ENCODE peak calls at places on chromosome 12, in seven cellular contexts. D is HT-29; Z is cardiac muscle cell; C is CD4-positive, CD25-positive, alpha-beta regulatory T cell; K is GM23248; G is neural crest cell; M is NCI-H2081 treated with DMSO at 0.1 percent for 48 hours. A is an unnamed sample.
A peak's percentile ranks its signal among the peaks of the same experiment; 100 is the strongest.

GRCh38 chr12:2336409-2336829 is 283.6 kb downstream of the CACNA1C start:
- DNase-seq in D (peak; percentile 56), Z (peak; percentile 69), C (no peak), K (peak; percentile 96), G (no peak), M (no peak), A (no peak)

GRCh38 chr12:118330421-118331018 is 42.2 kb downstream of the TAOK3 start:
- DNase-seq in D (no peak), Z (no peak), C (no peak), K (no peak), G (no peak), M (no peak), A (peak; percentile 40)

GRCh38 chr12:107631715-107632114 is 53.9 kb upstream of the PWP1 start:
- DNase-seq in D (no peak), Z (no peak), C (no peak), K (no peak), G (no peak), M (no peak), A (no peak)

GRCh38 chr12:6460751-6461371 is 9.0 kb downstream of the TAPBPL start:
- DNase-seq in D (no peak), Z (no peak), C (no peak), K (no peak), G (no peak), M (no peak), A (no peak)

GRCh38 chr12:58774731-58775130 is 145.6 kb downstream of the LRIG3 start:
- DNase-seq in D (no peak), Z (no peak), C (no peak), K (no peak), G (no peak), M (no peak), A (no peak)

GRCh38 chr12:65529771-65530435 is 251.4 kb downstream of the MSRB3 start:
- DNase-seq in D (no peak), Z (no peak), C (no peak), K (no peak), G (no peak), M (no peak), A (no peak)

GRCh38 chr12:124497039-124497438 is 70.4 kb downstream of the NCOR2 start:
- DNase-seq in D (no peak), Z (no peak), C (no peak), K (peak; percentile 94), G (no peak), M (no peak), A (no peak)

GRCh38 chr12:26936559-26937442 is 980 bp downstream of the INTS13 start:
- DNase-seq in D (peak; percentile 22), Z (no peak), C (peak; percentile 21), K (peak; percentile 43), G (no peak), M (no peak), A (no peak)

GRCh38 chr12:122987086-122987951 is 6.8 kb downstream of the ARL6IP4 start:
- DNase-seq in D (no peak), Z (no peak), C (no peak), K (no peak), G (no peak), M (no peak), A (no peak)

GRCh38 chr12:6370994-6371754 is 4.2 kb downstream of the SCNN1A start:
- DNase-seq in D (peak; percentile 94), Z (no peak), C (no peak), K (peak; percentile 53), G (no peak), M (peak; percentile 88), A (no peak)

GRCh38 chr12:68495666-68496065 is 115.0 kb upstream of the RAP1B start:
- DNase-seq in D (no peak), Z (peak; percentile 21), C (no peak), K (peak; percentile 64), G (no peak), M (no peak), A (no peak)

GRCh38 chr12:12563529-12563928 is 866 bp upstream of the DUSP16 start:
- DNase-seq in D (no peak), Z (peak; percentile 19), C (no peak), K (peak; percentile 52), G (no peak), M (no peak), A (no peak)

GRCh38 chr12:45695035-45695434 is 34.5 kb upstream of the ARID2 start:
- DNase-seq in D (no peak), Z (no peak), C (no peak), K (no peak), G (no peak), M (no peak), A (no peak)

GRCh38 chr12:103421402-103421801 is 74.4 kb downstream of the C12orf42 start:
- DNase-seq in D (no peak), Z (no peak), C (no peak), K (no peak), G (no peak), M (no peak), A (no peak)

GRCh38 chr12:116489116-116489515 is 70.1 kb upstream of the MAP1LC3B2 start:
- DNase-seq in D (no peak), Z (no peak), C (no peak), K (no peak), G (no peak), M (no peak), A (no peak)

A was measured in naive B cell.